ENCODE peak calls at places on chromosomes 3 and 15, in seven cellular contexts. D, W, B, C, E, K and Q are unnamed samples.

GRCh38 chr3:18237251-18238005 is 187.7 kb downstream of the SATB1 start:
- DNase-seq in D (no peak), W (no peak), B (no peak), C (peak; percentile 67), E (peak; percentile 5), K (peak; percentile 6), Q (no peak)

GRCh38 chr3:196168808-196169391 is 42.3 kb downstream of the ZDHHC19 start:
- DNase-seq in D (no peak), W (no peak), B (no peak), C (no peak), E (no peak), K (no peak), Q (no peak)

GRCh38 chr15:48505067-48505466 is 140.4 kb downstream of the FBN1 start:
- DNase-seq in D (no peak), W (no peak), B (no peak), C (no peak), E (no peak), K (no peak), Q (no peak)

GRCh38 chr15:45376300-45376928 is 1.9 kb downstream of the GATM start:
- DNase-seq in D (no peak), W (no peak), B (peak; percentile 12), C (no peak), E (no peak), K (no peak), Q (no peak)

GRCh38 chr3:124918524-124918923 is 16.0 kb downstream of the MUC13 start:
- DNase-seq in D (no peak), W (no peak), B (no peak), C (no peak), E (no peak), K (no peak), Q (no peak)

GRCh38 chr15:39594764-39595620 is 14.1 kb downstream of the THBS1 start:
- DNase-seq in D (peak; percentile 53), W (no peak), B (no peak), C (peak; percentile 54), E (no peak), K (no peak), Q (no peak)

GRCh38 chr3:42254566-42254965 is 11.4 kb downstream of the CCK start:
- DNase-seq in D (no peak), W (no peak), B (no peak), C (no peak), E (no peak), K (no peak), Q (no peak)

GRCh38 chr3:38579146-38579545 is 70.3 kb downstream of the SCN5A start:
- DNase-seq in D (no peak), W (no peak), B (no peak), C (no peak), E (no peak), K (no peak), Q (no peak)

GRCh38 chr3:99330924-99331532 is 307.4 kb upstream of the COL8A1 start:
- DNase-seq in D (no peak), W (no peak), B (no peak), C (no peak), E (no peak), K (no peak), Q (no peak)

GRCh38 chr15:43218908-43219706 is 1.7 kb downstream of the EPB42 start:
- DNase-seq in D (no peak), W (no peak), B (no peak), C (peak; percentile 43), E (no peak), K (no peak), Q (no peak)

DNA sequence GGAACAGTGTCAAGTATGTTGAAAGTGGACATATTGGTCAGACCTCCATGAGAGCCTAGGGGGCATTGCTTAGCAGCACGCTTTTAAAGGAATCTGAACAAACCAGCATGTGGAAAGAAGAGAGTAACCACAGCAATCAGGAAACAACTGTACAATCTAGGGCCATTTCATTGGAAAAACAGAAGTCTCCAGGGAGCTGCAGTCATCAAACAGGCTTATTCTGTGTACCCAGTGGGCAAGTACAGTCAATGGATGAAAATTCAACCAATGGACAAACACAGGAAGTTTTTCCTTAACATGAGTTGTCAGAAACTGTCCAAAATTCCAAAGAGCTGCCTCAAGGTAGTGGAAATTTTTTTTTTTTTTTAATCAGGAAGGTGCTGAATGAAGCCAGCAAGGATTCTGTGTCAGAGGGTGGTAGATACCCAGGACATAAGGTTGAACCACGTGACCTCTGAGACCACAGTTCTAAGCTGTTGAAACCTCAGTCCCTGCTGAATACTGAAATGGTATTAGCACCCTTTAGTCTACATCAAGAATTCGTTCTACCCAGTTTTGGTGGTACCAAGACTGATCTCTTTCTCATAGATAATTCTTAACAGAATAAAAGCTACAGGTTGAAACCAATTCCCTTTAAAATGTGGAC is 4.4 kb upstream of the DLG1 start:
- DNase-seq in D (peak; percentile 96), W (no peak), B (no peak), C (peak; percentile 61), E (no peak), K (no peak), Q (no peak)
- TF ChIP-seq CTCF in D (no peak), W (no peak), B (no peak), C (peak; percentile 9), E (no peak), K (no peak), Q (no peak)

DNA sequence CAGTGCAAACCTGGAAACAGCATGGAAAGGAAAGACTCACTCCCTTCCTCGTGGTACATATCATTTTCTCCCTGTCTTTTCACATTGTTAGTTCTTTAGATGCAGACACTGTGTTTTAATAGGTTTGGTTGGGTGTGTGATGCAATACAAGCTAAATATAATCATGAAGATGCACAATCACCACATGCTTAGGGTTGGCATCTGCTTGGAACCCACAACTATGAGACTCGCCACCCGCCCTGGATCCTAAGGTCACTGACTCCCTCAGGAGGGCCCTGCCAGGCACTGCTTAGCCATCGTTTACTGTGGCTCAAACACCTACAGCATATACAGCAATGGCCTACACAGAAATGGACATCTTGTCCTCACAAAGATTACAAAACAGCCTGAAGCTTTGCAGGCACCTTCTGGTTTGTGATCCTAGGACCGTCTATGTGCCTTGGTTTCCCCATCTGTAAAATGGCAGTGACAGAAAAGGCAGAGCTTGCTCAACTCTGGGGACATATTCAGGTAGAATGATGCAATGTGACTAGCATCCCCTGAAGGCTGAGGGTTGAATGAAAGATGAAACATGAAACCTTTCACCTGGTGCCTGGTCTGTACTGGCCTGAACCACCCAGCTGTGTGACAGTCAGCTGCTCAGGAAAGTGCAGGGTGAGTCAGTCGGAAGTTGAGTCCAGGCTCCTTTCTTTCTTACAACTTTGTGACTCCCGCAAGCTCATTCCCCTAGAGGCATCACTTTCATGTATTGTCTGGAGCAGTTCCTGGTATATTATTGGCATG is 123.6 kb upstream of the PFN2 start:
- DNase-seq in D (peak; percentile 80), W (no peak), B (no peak), C (peak; percentile 43), E (peak; percentile 65), K (no peak), Q (no peak)
- TF ChIP-seq CTCF in D (no peak), W (no peak), B (no peak), C (no peak), E (no peak), K (no peak), Q (no peak)

GRCh38 chr15:60592386-60593339 is 113.7 kb upstream of the ICE2 start:
- DNase-seq in D (peak; percentile 67), W (peak; percentile 89), B (peak; percentile 90), C (peak; percentile 42), E (no peak), K (peak; percentile 88), Q (peak; percentile 87)
- TF ChIP-seq CTCF in D (no peak), W (no peak), B (peak; percentile 16), C (no peak), E (no peak), K (peak; percentile 38), Q (peak; percentile 30)

DNA sequence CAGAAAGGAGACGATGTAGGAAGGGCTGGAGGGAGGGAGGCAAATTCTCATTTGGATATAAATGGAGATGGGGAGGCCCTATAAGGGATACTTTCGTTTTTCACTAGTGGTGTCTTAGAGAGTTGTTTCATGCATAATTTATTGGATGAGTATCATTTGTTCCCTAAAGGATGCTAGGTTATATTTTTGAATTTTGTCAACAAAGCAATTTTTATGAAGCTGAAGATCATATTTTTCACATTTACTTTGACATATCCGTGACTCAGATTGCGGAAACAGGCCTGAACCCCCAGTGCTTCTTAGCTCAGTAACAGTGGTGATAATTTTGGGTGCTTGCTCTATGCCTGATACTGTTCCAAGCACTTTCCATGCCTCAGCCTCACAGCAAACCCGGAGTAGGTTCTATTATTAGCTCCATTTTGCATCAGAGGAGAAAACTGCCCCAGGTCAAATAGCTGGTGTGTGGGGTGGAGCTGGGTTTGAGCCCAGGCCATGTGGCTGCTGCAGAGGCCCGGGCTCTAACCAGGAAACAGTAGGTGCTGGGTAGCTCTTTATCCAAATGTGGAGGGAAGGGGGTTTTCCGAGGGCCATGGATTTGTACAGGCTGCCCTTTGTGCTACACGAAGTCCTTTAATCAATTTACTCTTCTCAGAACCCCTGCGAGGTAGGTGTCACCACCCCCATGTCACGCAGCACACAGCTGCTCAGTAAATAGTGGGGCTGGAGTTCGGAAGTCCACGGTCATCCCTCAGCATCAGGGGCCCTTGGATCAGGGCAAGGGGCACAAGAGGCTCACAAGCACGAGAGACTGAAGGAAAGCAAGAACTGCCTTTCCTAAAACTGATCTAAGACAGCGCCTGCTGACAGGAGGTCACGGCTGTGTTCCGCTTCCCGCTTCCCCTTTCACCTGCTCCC is 99.1 kb downstream of the SLC49A4 start:
- DNase-seq in D (peak; percentile 70), W (no peak), B (no peak), C (peak; percentile 58), E (no peak), K (no peak), Q (no peak)
- TF ChIP-seq CTCF in D (no peak), W (no peak), B (no peak), C (no peak), E (no peak), K (no peak), Q (no peak)

GRCh38 chr15:85751731-85752421 is 42.8 kb downstream of the KLHL25 start:
- DNase-seq in D (no peak), W (peak; percentile 42), B (no peak), C (no peak), E (no peak), K (no peak), Q (no peak)
- TF ChIP-seq CTCF in D (no peak), W (no peak), B (no peak), C (no peak), E (no peak), K (no peak), Q (no peak)